ENCODE peak calls at places on chromosomes 4 and X, in four cellular contexts. N is heart right ventricle, L is cardiac muscle cell, W is RWPE1. S is an unnamed sample.

GRCh38 chrX:130878350-130879341 is 24.4 kb downstream of the ENOX2 start:
- DNase-seq in W (peak; percentile 45), L (peak; percentile 93), N (no peak), S (peak; percentile 52)

GRCh38 chrX:67583171-67583570 is 39.4 kb downstream of the AR start:
- DNase-seq in N (no peak), L (no peak), W (no peak), S (no peak)

GRCh38 chr4:148717988-148718387 is 275.8 kb upstream of the NR3C2 start:
- DNase-seq in W (no peak), L (no peak), N (no peak), S (no peak)

GRCh38 chr4:70023218-70023617 is 5.0 kb upstream of the HTN3 start:
- DNase-seq in W (no peak), L (no peak), N (no peak), S (no peak)

GRCh38 chr4:147683717-147684700 is at the start of gene PRMT9:
- DNase-seq in L (peak; percentile 96), N (peak; percentile 91), W (peak; percentile 95), S (peak; percentile 80)

GRCh38 chrX:82816572-82816971 is 691.5 kb upstream of the POU3F4 start:
- DNase-seq in W (peak; percentile 0), N (no peak), L (no peak), S (no peak)

GRCh38 chr4:120749445-120750151 is 172.9 kb downstream of the PRDM5 start:
- DNase-seq in W (no peak), N (no peak), L (no peak), S (no peak)

GRCh38 chr4:17082186-17082585 is 183.7 kb upstream of the LDB2 start:
- DNase-seq in W (no peak), N (no peak), L (peak; percentile 76), S (no peak)

GRCh38 chr4:138175337-138175794 is 66.8 kb downstream of the SLC7A11 start:
- DNase-seq in N (no peak), W (no peak), L (peak; percentile 48), S (peak; percentile 24)

GRCh38 chr4:124483043-124483906 is 229.3 kb downstream of the ANKRD50 start:
- DNase-seq in L (peak; percentile 76), W (no peak), N (no peak), S (no peak)

GRCh38 chrX:107450823-107451509 is 1.5 kb downstream of the FRMPD3 start:
- DNase-seq in W (no peak), N (no peak), L (no peak), S (no peak)

GRCh38 chr4:146098397-146098796 is 77.1 kb upstream of the LSM6 start:
- DNase-seq in L (no peak), N (no peak), W (no peak), S (no peak)

GRCh38 chr4:99642725-99643489 is 14.7 kb downstream of the C4orf54 start:
- DNase-seq in L (peak; percentile 6), N (peak; percentile 79), W (no peak), S (no peak)

GRCh38 chr4:8188085-8188484 is 11.0 kb upstream of the SH3TC1 start:
- DNase-seq in N (no peak), W (peak; percentile 51), L (no peak), S (no peak)

GRCh38 chr4:153205757-153206156 is 1.5 kb downstream of the TRIM2 start:
- DNase-seq in L (peak; percentile 37), W (peak; percentile 62), N (no peak), S (no peak)

GRCh38 chr4:6548201-6548881 is 26.6 kb upstream of the MAN2B2 start:
- DNase-seq in L (peak; percentile 68), W (peak; percentile 8), N (peak; percentile 43), S (no peak)

GRCh38 chr4:181647396-181648107 is 595.6 kb upstream of the TENM3 start:
- DNase-seq in N (no peak), L (peak; percentile 49), W (no peak), S (no peak)

GRCh38 chr4:43496602-43497001 is 604.1 kb downstream of the GRXCR1 start:
- DNase-seq in N (no peak), W (no peak), L (no peak), S (no peak)

GRCh38 chrX:1486749-1487361 is 34.1 kb upstream of the ASMTL start:
- DNase-seq in N (peak; percentile 83), L (no peak), W (no peak), S (no peak)

GRCh38 chr4:56908206-56909082 is 744 bp downstream of the REST start:
- DNase-seq in W (peak; percentile 78), L (peak; percentile 77), N (peak; percentile 56), S (no peak)

GRCh38 chr4:188387134-188387791 is 248.0 kb downstream of the TRIML1 start:
- DNase-seq in W (peak; percentile 41), L (peak; percentile 25), N (no peak), S (no peak)

GRCh38 chrX:136138939-136139338 is 8.4 kb upstream of the FHL1 start:
- DNase-seq in N (no peak), L (no peak), W (no peak), S (no peak)

GRCh38 chrX:64205441-64205734 is at the start of gene AMER1:
- DNase-seq in N (peak; percentile 15), W (no peak), L (no peak), S (no peak)

GRCh38 chrX:30910124-30910860 is 21.2 kb upstream of the TAB3 start:
- DNase-seq in N (no peak), L (peak; percentile 6), W (no peak), S (no peak)

GRCh38 chr4:65670331-65671031 is at the start of gene EPHA5:
- DNase-seq in W (peak; percentile 50), L (peak; percentile 90), N (peak; percentile 22), S (peak; percentile 21)

S was measured in AG04450.